ENCODE peak calls at places on chromosomes 1 and 21, in seven cellular contexts. R, X, W, K, C, I and Y are unnamed samples.

GRCh38 chr1:214318956-214319355 is 38.0 kb downstream of the SMYD2 start:
- DNase-seq in W (no peak), C (no peak), I (no peak), X (no peak), R (no peak), K (no peak), Y (no peak)

GRCh38 chr1:1771096-1771495 is 7.2 kb downstream of the NADK start:
- DNase-seq in X (no peak), K (no peak), C (no peak), I (no peak), W (no peak), R (no peak), Y (no peak)

GRCh38 chr1:198904356-198904755 is 265.5 kb downstream of the PTPRC start:
- DNase-seq in W (no peak), I (no peak), K (no peak), C (no peak), R (no peak), X (peak), Y (no peak)

GRCh38 chr1:53068314-53069084 is 6.5 kb downstream of the PODN start:
- DNase-seq in I (peak), K (no peak), R (no peak), X (no peak), W (no peak), C (no peak), Y (no peak)

GRCh38 chr1:213060836-213061235 is 9.8 kb downstream of the RPS6KC1 start:
- DNase-seq in X (no peak), I (no peak), W (no peak), C (peak), R (no peak), K (no peak), Y (no peak)

GRCh38 chr1:44036409-44037111 is 5.3 kb upstream of the SLC6A9 start:
- DNase-seq in X (peak), C (peak), K (peak), W (peak), I (no peak), R (peak), Y (peak)

GRCh38 chr1:162389021-162389818 is 7.7 kb downstream of the C1orf226 start:
- DNase-seq in K (peak), X (peak), C (no peak), W (no peak), I (no peak), R (no peak), Y (no peak)

GRCh38 chr1:2275796-2276536 is 47.8 kb downstream of the SKI start:
- DNase-seq in W (no peak), K (peak), I (peak), X (peak), R (peak), C (peak), Y (no peak)

GRCh38 chr1:86649618-86650017 is 54.8 kb upstream of the SH3GLB1 start:
- DNase-seq in C (no peak), I (no peak), X (no peak), K (no peak), W (no peak), R (no peak), Y (no peak)

GRCh38 chr1:29569971-29570634 is 333.8 kb downstream of the PTPRU start:
- DNase-seq in R (no peak), I (peak), X (peak), K (no peak), C (no peak), W (no peak), Y (no peak)

GRCh38 chr21:28063241-28063640 is 929.4 kb downstream of the LTN1 start:
- DNase-seq in I (no peak), X (no peak), W (no peak), K (no peak), R (peak), C (no peak), Y (no peak)

GRCh38 chr1:222028151-222028550 is 286.3 kb upstream of the DUSP10 start:
- DNase-seq in K (peak), C (peak), X (no peak), R (no peak), W (no peak), I (no peak), Y (no peak)

GRCh38 chr1:30745156-30745833 is 12.3 kb downstream of the LAPTM5 start:
- DNase-seq in I (peak), K (no peak), R (no peak), X (no peak), W (no peak), C (no peak), Y (peak)